ENCODE peak calls at places on chromosomes 5 and 9, in nine cellular contexts. J is esophagus muscularis mucosa, F is ovary, E is A549, O is stomach, T is SK-N-SH, M is transverse colon, I is HepG2, B is sigmoid colon. W is an unnamed sample.

GRCh38 chr9:95143591-95144561 is 173.6 kb downstream of the FANCC start:
- DNase-seq in E (no peak), O (peak), T (no peak), I (peak), F (peak), J (peak), M (peak), B (peak), W (peak)

GRCh38 chr9:28329323-28329722 is 756.0 kb upstream of the C9orf72 start:
- DNase-seq in E (no peak), F (no peak), T (no peak), O (no peak), M (no peak), B (no peak), I (no peak), J (no peak), W (no peak)

GRCh38 chr5:107232793-107233192 is 437.9 kb downstream of the EFNA5 start:
- DNase-seq in T (no peak), J (no peak), O (no peak), M (no peak), E (no peak), I (no peak), F (no peak), B (no peak), W (no peak)

GRCh38 chr5:116507051-116507537 is 67.5 kb downstream of the SEMA6A start:
- DNase-seq in T (no peak), O (no peak), B (peak), I (no peak), F (no peak), M (no peak), J (no peak), E (no peak), W (no peak)

GRCh38 chr9:114413909-114414308 is 26.1 kb upstream of the AKNA start:
- DNase-seq in I (no peak), O (no peak), M (no peak), F (no peak), E (no peak), T (no peak), J (no peak), B (no peak), W (no peak)

GRCh38 chr5:73365301-73365853 is 83.2 kb downstream of the FOXD1 start:
- DNase-seq in B (no peak), O (no peak), J (no peak), I (no peak), M (no peak), F (no peak), T (no peak), E (peak), W (no peak)

GRCh38 chr9:17490110-17490509 is 88.8 kb upstream of the SH3GL2 start:
- DNase-seq in O (no peak), I (no peak), M (no peak), E (no peak), B (no peak), F (no peak), T (peak), J (no peak), W (no peak)

GRCh38 chr5:78636682-78637081 is 11.9 kb downstream of the LHFPL2 start:
- DNase-seq in I (no peak), J (no peak), E (no peak), M (no peak), B (no peak), F (no peak), O (no peak), T (no peak), W (no peak)

GRCh38 chr5:82793808-82794419 is 283.3 kb downstream of the TMEM167A start:
- DNase-seq in I (peak), E (peak), T (peak), F (no peak), B (no peak), O (peak), M (peak), J (no peak), W (no peak)

GRCh38 chr5:124843596-124843899 is 97.1 kb upstream of the ZNF608 start:
- DNase-seq in O (no peak), I (no peak), E (no peak), M (no peak), T (no peak), B (no peak), J (no peak), F (no peak), W (no peak)

GRCh38 chr5:16936150-16937022 is at the start of gene MYO10:
- DNase-seq in M (peak), I (no peak), B (peak), O (peak), T (peak), J (no peak), F (peak), E (peak), W (peak)

GRCh38 chr5:151257731-151258715 is 5.0 kb downstream of the GM2A start:
- DNase-seq in M (peak), O (no peak), E (no peak), B (no peak), T (no peak), I (no peak), J (no peak), F (no peak), W (no peak)

GRCh38 chr9:116275418-116276295 is 122.1 kb downstream of the PAPPA start:
- DNase-seq in J (no peak), E (no peak), I (no peak), F (no peak), T (no peak), B (no peak), O (no peak), M (no peak), W (no peak)

GRCh38 chr5:38193015-38193581 is 65.3 kb upstream of the EGFLAM start:
- DNase-seq in J (no peak), B (peak), F (peak), I (peak), O (peak), E (peak), T (peak), M (peak), W (peak)

GRCh38 chr5:1006656-1007071 is 1.9 kb upstream of the NKD2 start:
- DNase-seq in B (peak), J (no peak), T (no peak), O (peak), M (peak), F (peak), I (no peak), E (no peak), W (peak)

GRCh38 chr9:34381323-34381722 is 4.6 kb upstream of the MYORG start:
- DNase-seq in O (no peak), E (no peak), T (no peak), F (peak), M (peak), J (no peak), I (no peak), B (peak), W (no peak)

DNA sequence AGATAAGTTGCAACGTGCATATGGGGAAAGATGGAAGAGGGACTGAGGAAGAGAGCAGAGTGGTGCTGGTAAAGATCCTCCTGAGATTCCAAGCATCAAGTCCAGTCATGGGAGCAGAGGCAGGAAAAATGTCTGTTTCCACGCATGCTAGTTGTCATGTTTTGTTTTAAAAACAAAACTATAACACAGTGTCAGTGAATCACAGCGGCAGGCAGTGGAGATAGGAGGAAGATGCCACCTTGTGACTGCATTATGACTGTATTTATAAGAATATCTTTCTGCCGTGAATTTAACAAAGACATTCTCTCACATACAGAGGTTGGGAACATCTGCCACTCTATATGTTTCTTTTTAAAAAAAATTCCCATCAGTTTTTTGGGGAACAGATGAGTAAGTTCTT is 3.7 kb upstream of the SVEP1 start:
- DNase-seq in B (no peak), O (no peak), M (no peak), I (no peak), E (no peak), T (no peak), J (no peak), F (no peak), W (no peak)
- TF ChIP-seq EP300 in B (no peak), O (no peak), M (no peak), I (no peak), E (no peak), T (no peak), J (no peak), F (no peak), W (no peak)

DNA sequence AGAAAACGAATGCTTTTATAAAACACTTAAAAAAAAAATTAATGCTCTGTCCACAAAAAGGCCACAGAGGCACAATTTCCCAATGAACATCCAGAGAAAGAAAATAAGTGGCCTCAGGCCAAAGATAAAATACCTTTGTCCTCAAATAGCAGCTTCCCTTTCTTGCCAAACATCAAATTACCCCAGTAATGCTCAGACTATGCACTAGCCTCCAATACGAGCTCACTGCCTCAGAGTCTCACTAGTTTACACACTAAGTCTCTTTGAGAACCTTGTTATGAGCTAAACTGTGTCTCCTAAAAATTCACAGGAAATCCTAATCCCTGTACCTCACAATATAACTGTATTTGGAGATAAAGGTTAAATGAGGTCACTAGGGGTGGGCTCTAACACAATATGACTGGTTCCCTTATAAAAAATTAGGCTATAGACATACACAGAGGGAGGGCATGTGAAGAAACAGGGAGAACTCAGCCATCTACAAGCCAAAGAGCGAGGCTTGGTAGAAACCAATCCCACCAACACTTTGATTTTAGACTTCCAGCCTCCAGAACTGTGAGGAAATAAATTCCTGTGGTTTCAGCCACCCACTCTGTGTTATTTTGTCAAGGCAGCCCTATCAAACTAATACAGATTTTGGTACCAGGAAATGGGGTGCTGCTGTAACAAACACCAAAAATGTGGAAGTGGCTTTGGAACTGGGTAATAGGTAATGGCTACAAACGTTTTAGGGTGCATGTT is 4.4 kb downstream of the MPDZ start:
- DNase-seq in E (no peak), I (no peak), F (no peak), T (peak), J (no peak), B (no peak), M (no peak), O (no peak), W (no peak)
- H3K4me3 ChIP-seq in E (no peak), I (no peak), F (no peak), T (no peak), J (no peak), B (no peak), M (no peak), O (no peak), W (no peak)

GRCh38 chr9:136525841-136526499 is 19.9 kb downstream of the NOTCH1 start:
- DNase-seq in M (peak), B (peak), T (no peak), F (no peak), J (no peak), I (peak), O (peak), E (no peak), W (no peak)
- TF ChIP-seq EP300 in M (no peak), B (no peak), T (no peak), F (no peak), J (no peak), I (no peak), O (no peak), E (no peak), W (peak)

GRCh38 chr9:89377411-89377810 is 59.1 kb downstream of the SECISBP2 start:
- DNase-seq in F (no peak), E (no peak), M (no peak), J (no peak), I (no peak), T (no peak), O (no peak), B (no peak), W (no peak)
- H3K4me3 ChIP-seq in F (no peak), E (no peak), M (no peak), J (no peak), I (no peak), T (no peak), O (no peak), B (no peak), W (no peak)

W was measured in tibial nerve.